ENCODE peak calls at places on chromosomes 12 and 14, in five cellular contexts. M, O, Y, G and C are unnamed samples.
A peak's percentile ranks its signal among the peaks of the same experiment; 100 is the strongest.

GRCh38 chr12:5191803-5192538 is 148.3 kb downstream of the KCNA5 start:
- DNase-seq in M (no peak), O (no peak), Y (no peak), G (no peak), C (no peak)

GRCh38 chr12:52722680-52723079 is 19.4 kb upstream of the KRT77 start:
- DNase-seq in M (no peak), O (no peak), Y (no peak), G (no peak), C (no peak)

GRCh38 chr12:10940389-10940788 is 1.3 kb upstream of the TAS2R14 start:
- DNase-seq in M (peak; percentile 62), O (peak; percentile 67), Y (no peak), G (no peak), C (no peak)

GRCh38 chr14:59428581-59429012 is 36.6 kb downstream of the GPR135 start:
- DNase-seq in M (peak; percentile 86), O (peak; percentile 85), Y (no peak), G (no peak), C (no peak)

GRCh38 chr14:36747411-36748184 is 85.9 kb downstream of the PAX9 start:
- DNase-seq in M (peak; percentile 21), O (no peak), Y (no peak), G (no peak), C (peak; percentile 12)

GRCh38 chr14:31897581-31898186 is 179.4 kb upstream of the ARHGAP5 start:
- DNase-seq in M (no peak), O (no peak), Y (no peak), G (no peak), C (no peak)

GRCh38 chr12:8846305-8846704 is 23.9 kb downstream of the A2ML1 start:
- DNase-seq in M (no peak), O (no peak), Y (no peak), G (no peak), C (no peak)

GRCh38 chr14:26549571-26549970 is 48.3 kb downstream of the NOVA1 start:
- DNase-seq in M (no peak), O (no peak), Y (no peak), G (no peak), C (no peak)

GRCh38 chr12:92036771-92037453 is 108.7 kb downstream of the BTG1 start:
- DNase-seq in M (no peak), O (peak; percentile 96), Y (no peak), G (no peak), C (no peak)

GRCh38 chr12:75660805-75661404 is 149.5 kb upstream of the KRR1 start:
- DNase-seq in M (peak; percentile 93), O (peak; percentile 86), Y (no peak), G (no peak), C (no peak)

GRCh38 chr14:68508581-68508980 is 284.3 kb downstream of the ZFP36L1 start:
- DNase-seq in M (no peak), O (no peak), Y (no peak), G (no peak), C (no peak)

GRCh38 chr14:45686771-45687170 is 433.8 kb upstream of the MIS18BP1 start:
- DNase-seq in M (peak; percentile 15), O (no peak), Y (no peak), G (no peak), C (no peak)

GRCh38 chr12:54220092-54220557 is 31.3 kb upstream of the SMUG1 start:
- DNase-seq in M (peak; percentile 64), O (no peak), Y (peak; percentile 40), G (no peak), C (peak; percentile 55)